ENCODE peak calls at places on chromosomes 1 and 21, in six cellular contexts. P, L, R, F, J and S are unnamed samples.

GRCh38 chr1:160797861-160798273 is 1.9 kb downstream of the LY9 start:
- DNase-seq in P (no peak), J (no peak), F (no peak), L (no peak), R (no peak), S (peak)

GRCh38 chr1:227889047-227889862 is 58.5 kb downstream of the WNT9A start:
- DNase-seq in J (no peak), F (no peak), L (no peak), P (peak), R (no peak), S (no peak)

GRCh38 chr1:15740833-15741182 is 1.5 kb upstream of the TMEM82 start:
- DNase-seq in F (no peak), P (no peak), R (no peak), J (no peak), L (no peak), S (no peak)

GRCh38 chr21:31374430-31374829 is 30.4 kb upstream of the TIAM1 start:
- DNase-seq in F (no peak), R (no peak), L (no peak), J (no peak), P (no peak), S (no peak)

GRCh38 chr1:47189844-47190562 is at the start of gene PDZK1IP1:
- DNase-seq in J (peak), L (no peak), R (peak), F (peak), P (peak), S (no peak)

GRCh38 chr1:201982082-201982922 is at the start of gene RNPEP:
- DNase-seq in J (peak), P (peak), F (no peak), L (peak), R (peak), S (peak)

GRCh38 chr1:230159580-230159979 is 92.5 kb downstream of the GALNT2 start:
- DNase-seq in J (no peak), L (no peak), F (no peak), P (no peak), R (no peak), S (no peak)

GRCh38 chr1:56506951-56507437 is 72.4 kb downstream of the PLPP3 start:
- DNase-seq in J (no peak), L (no peak), F (no peak), P (no peak), R (no peak), S (no peak)

GRCh38 chr1:49052102-49052501 is 275.4 kb upstream of the BEND5 start:
- DNase-seq in F (no peak), R (no peak), J (no peak), L (no peak), P (no peak), S (no peak)

GRCh38 chr1:60865146-60865545 is 217.2 kb upstream of the NFIA start:
- DNase-seq in F (no peak), R (no peak), P (no peak), L (no peak), J (no peak), S (no peak)

GRCh38 chr21:39616373-39616772 is 3.6 kb downstream of the B3GALT5 start:
- DNase-seq in L (no peak), J (no peak), P (no peak), F (no peak), R (no peak), S (no peak)

GRCh38 chr1:31487894-31488293 is 74.9 kb downstream of the SERINC2 start:
- DNase-seq in F (no peak), R (no peak), L (no peak), P (no peak), J (no peak), S (no peak)

GRCh38 chr1:166838766-166839599 is at the start of gene POGK:
- DNase-seq in F (peak), L (peak), R (peak), P (peak), J (peak), S (peak)

GRCh38 chr1:234724517-234725176 is 114.7 kb upstream of the IRF2BP2 start:
- DNase-seq in F (peak), P (peak), J (no peak), L (no peak), R (peak), S (peak)

GRCh38 chr1:65108025-65108692 is 39.8 kb upstream of the AK4 start:
- DNase-seq in F (no peak), R (no peak), J (no peak), L (no peak), P (no peak), S (no peak)

GRCh38 chr1:100921110-100921706 is 25.3 kb downstream of the SLC30A7 start:
- DNase-seq in J (peak), R (no peak), L (no peak), P (no peak), F (no peak), S (no peak)

GRCh38 chr1:83573776-83574175 is 425.2 kb downstream of the TTLL7 start:
- DNase-seq in F (no peak), J (no peak), R (no peak), L (no peak), P (no peak), S (no peak)

GRCh38 chr1:15459771-15460719 is 3.5 kb downstream of the CELA2A start:
- DNase-seq in R (no peak), P (no peak), F (no peak), L (no peak), J (no peak), S (no peak)

GRCh38 chr1:228081578-228082259 is 789 bp upstream of the ARF1 start:
- DNase-seq in R (no peak), F (no peak), L (no peak), P (peak), J (no peak), S (no peak)

GRCh38 chr1:160711528-160712311 is at the start of gene CD48:
- DNase-seq in L (no peak), R (no peak), J (no peak), P (no peak), F (no peak), S (peak)

GRCh38 chr1:88973520-88974137 is 18.8 kb downstream of the KYAT3 start:
- DNase-seq in F (no peak), R (no peak), L (no peak), J (peak), P (no peak), S (no peak)

GRCh38 chr1:4562321-4562720 is 92.1 kb upstream of the AJAP1 start:
- DNase-seq in P (no peak), R (no peak), F (no peak), L (no peak), J (no peak), S (no peak)

GRCh38 chr1:244794071-244794470 is 41.4 kb upstream of the COX20 start:
- DNase-seq in P (no peak), J (no peak), F (no peak), L (no peak), R (no peak), S (no peak)

GRCh38 chr1:85628791-85629531 is 48.4 kb downstream of the CCN1 start:
- DNase-seq in L (no peak), J (peak), F (no peak), R (peak), P (peak), S (no peak)

GRCh38 chr1:243731301-243731891 is 118.6 kb downstream of the AKT3 start:
- DNase-seq in R (no peak), L (no peak), J (peak), F (no peak), P (no peak), S (no peak)

GRCh38 chr1:207870279-207871031 is 40.5 kb downstream of the CD34 start:
- DNase-seq in F (no peak), J (no peak), R (no peak), L (no peak), P (no peak), S (no peak)

GRCh38 chr21:44941567-44941966 is 1.7 kb downstream of the SLX9 start:
- DNase-seq in J (no peak), P (no peak), L (no peak), F (no peak), R (no peak), S (no peak)

GRCh38 chr21:25986928-25987327 is 183.6 kb downstream of the APP start:
- DNase-seq in L (no peak), J (no peak), P (no peak), F (no peak), R (no peak), S (no peak)

GRCh38 chr1:18373882-18374493 is 106.7 kb upstream of the KLHDC7A start:
- DNase-seq in F (no peak), J (no peak), P (no peak), L (no peak), R (no peak), S (no peak)

GRCh38 chr1:17586172-17586963 is 46.9 kb downstream of the ARHGEF10L start:
- DNase-seq in R (no peak), P (no peak), L (no peak), J (peak), F (peak), S (no peak)

GRCh38 chr1:14968251-14968812 is 185.2 kb upstream of the TMEM51 start:
- DNase-seq in L (peak), P (no peak), J (peak), F (peak), R (peak), S (no peak)

GRCh38 chr1:169511339-169512028 is 25.7 kb upstream of the SLC19A2 start:
- DNase-seq in L (no peak), P (no peak), J (peak), F (no peak), R (no peak), S (no peak)

GRCh38 chr1:62038594-62039284 is 155.9 kb upstream of the L1TD1 start:
- DNase-seq in L (no peak), P (no peak), J (no peak), R (no peak), F (no peak), S (no peak)

GRCh38 chr1:8137406-8138244 is 111.5 kb upstream of the ERRFI1 start:
- DNase-seq in R (no peak), F (peak), L (no peak), J (peak), P (no peak), S (no peak)

DNA sequence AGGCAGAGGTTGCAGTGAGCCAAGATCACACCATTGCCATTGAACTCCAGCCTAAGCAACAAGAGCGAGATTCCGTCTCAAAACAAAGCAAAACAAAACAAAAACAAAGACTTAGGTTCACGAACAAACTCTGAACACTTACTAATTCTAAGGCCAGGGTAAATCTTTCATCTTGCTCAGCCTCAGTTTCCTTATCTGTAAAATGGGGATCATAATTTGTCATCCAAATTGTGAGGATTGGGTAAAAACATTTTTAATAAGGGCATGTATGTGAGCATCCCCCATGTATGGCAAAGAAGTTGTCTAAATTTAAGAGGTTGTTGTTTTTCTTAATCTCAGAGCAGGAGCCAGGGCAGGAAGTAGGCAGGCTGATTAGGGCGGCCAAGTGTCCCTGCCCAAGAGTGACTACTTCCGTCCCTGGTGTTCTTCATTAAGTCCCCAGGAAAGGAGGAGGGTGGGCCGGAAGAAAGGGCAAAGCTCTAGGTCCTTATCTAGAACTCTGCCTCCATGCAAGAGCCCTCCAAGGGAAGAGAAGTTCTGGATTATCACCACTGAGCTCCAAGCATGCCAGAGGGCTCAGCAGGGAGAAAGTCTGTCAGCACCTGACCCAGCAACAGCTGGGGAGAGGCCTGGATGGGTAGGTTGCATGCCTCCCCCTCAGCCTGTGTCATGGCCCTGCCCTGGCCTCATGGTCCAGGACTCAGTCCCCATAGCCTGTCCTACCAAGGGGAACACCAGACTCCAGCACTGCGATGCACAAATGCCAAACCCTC is 49.9 kb upstream of the CLIC4 start:
- DNase-seq in P (no peak), L (no peak), F (no peak), R (peak), J (no peak), S (no peak)
- H3K27ac ChIP-seq in P (peak), L (no peak), F (peak), R (peak), J (no peak), S (no peak)

GRCh38 chr21:42228709-42229220 is 9.8 kb downstream of the ABCG1 start:
- DNase-seq in F (no peak), L (no peak), P (no peak), R (no peak), J (no peak), S (no peak)

GRCh38 chr21:42231761-42232160 is 12.8 kb downstream of the ABCG1 start:
- DNase-seq in F (no peak), P (no peak), R (no peak), J (no peak), L (no peak), S (no peak)

GRCh38 chr21:42227909-42228708 is 9.2 kb downstream of the ABCG1 start:
- DNase-seq in L (peak), P (peak), J (peak), R (peak), F (peak), S (peak)

GRCh38 chr21:42230636-42231035 is 11.7 kb downstream of the ABCG1 start:
- DNase-seq in L (no peak), F (no peak), R (no peak), P (no peak), J (no peak), S (no peak)

GRCh38 chr21:42229676-42230075 is 10.7 kb downstream of the ABCG1 start:
- DNase-seq in L (no peak), F (no peak), R (no peak), J (no peak), P (no peak), S (no peak)
- H3K27ac ChIP-seq in L (no peak), F (no peak), R (no peak), J (no peak), P (no peak), S (no peak)

GRCh38 chr1:1406821-1407100 is 332 bp downstream of the MRPL20 start:
- DNase-seq in P (no peak), J (no peak), F (no peak), R (no peak), L (no peak), S (no peak)

GRCh38 chr1:1407101-1407956 is at the start of gene MRPL20:
- DNase-seq in P (peak), F (peak), J (peak), L (peak), R (peak), S (peak)

GRCh38 chr1:1407957-1408318 is 845 bp upstream of the MRPL20 start:
- DNase-seq in F (no peak), J (no peak), R (no peak), P (peak), L (no peak), S (no peak)

GRCh38 chr1:1415751-1416150 is 5.3 kb downstream of the ANKRD65 start:
- DNase-seq in L (no peak), P (peak), R (no peak), J (no peak), F (no peak), S (no peak)

DNA sequence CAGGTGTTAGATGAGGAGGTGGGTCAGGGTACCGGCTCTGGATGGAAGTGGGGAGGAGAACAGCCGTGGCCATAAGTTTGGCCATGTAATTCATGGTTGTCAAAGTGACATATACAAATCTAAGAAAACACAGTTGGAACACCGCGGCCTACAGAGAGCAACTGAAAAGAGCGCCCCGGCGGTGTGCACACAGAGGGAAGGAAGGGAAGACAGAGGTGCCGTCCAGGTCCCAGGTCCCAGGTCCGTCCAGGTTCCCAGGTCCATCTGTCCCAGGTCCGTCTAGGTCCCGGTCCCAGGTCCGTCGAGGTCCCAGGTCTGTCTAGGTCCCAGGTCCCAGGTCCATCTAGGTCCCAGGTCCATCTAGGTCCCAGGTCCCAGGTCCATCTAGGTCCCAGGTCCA is 4.5 kb upstream of the MRPL20 start:
- DNase-seq in L (no peak), R (no peak), P (peak), F (no peak), J (no peak), S (no peak)
- H3K27ac ChIP-seq in L (no peak), R (no peak), P (no peak), F (no peak), J (no peak), S (no peak)

GRCh38 chr1:13797397-13797796 is 97.4 kb downstream of the PRDM2 start:
- DNase-seq in R (no peak), L (no peak), F (no peak), P (no peak), J (no peak), S (no peak)

GRCh38 chr1:13793088-13793730 is 93.2 kb downstream of the PRDM2 start:
- DNase-seq in L (no peak), P (peak), J (no peak), R (no peak), F (no peak), S (no peak)

GRCh38 chr1:13798120-13798519 is 98.1 kb downstream of the PRDM2 start:
- DNase-seq in L (no peak), R (no peak), P (no peak), F (no peak), J (no peak), S (no peak)

GRCh38 chr1:13792429-13792828 is 92.4 kb downstream of the PRDM2 start:
- DNase-seq in J (peak), L (no peak), F (no peak), P (no peak), R (no peak), S (no peak)

GRCh38 chr1:13794231-13795187 is 94.5 kb downstream of the PRDM2 start:
- DNase-seq in F (no peak), R (no peak), P (no peak), J (no peak), L (no peak), S (no peak)
- H3K27ac ChIP-seq in F (peak), R (no peak), P (no peak), J (no peak), L (peak), S (no peak)

DNA sequence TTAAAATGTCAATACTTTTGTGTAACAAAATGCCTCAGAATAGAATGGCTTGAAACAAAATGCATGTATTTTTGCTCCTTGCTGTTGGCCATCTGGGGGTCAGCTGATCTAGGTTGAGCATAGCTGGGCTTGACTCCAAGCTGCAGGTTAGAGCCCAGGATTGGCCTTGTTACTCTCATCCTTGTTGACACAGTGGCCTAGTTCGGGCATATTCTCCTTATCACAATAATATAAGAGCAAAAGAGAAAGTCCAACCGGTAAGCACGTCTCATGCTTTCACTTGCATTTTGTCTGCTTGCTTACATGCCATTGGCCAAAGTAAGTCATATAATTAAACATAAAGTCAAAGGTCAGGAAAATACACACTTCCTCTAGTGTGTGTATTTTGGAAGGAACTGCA is 456.2 kb downstream of the KCNT2 start:
- DNase-seq in F (no peak), L (no peak), P (no peak), J (no peak), R (no peak), S (no peak)
- H3K27ac ChIP-seq in F (no peak), L (no peak), P (no peak), J (no peak), R (no peak), S (no peak)

GRCh38 chr1:240350910-240351331 is 259.2 kb downstream of the FMN2 start:
- DNase-seq in P (no peak), R (no peak), L (no peak), F (no peak), J (peak), S (no peak)
- H3K27ac ChIP-seq in P (no peak), R (no peak), L (no peak), F (no peak), J (no peak), S (no peak)

GRCh38 chr1:94039871-94040569 is 80.9 kb downstream of the ABCA4 start:
- DNase-seq in R (no peak), P (no peak), J (no peak), L (no peak), F (no peak), S (no peak)
- H3K27ac ChIP-seq in R (peak), P (no peak), J (no peak), L (no peak), F (no peak), S (no peak)

DNA sequence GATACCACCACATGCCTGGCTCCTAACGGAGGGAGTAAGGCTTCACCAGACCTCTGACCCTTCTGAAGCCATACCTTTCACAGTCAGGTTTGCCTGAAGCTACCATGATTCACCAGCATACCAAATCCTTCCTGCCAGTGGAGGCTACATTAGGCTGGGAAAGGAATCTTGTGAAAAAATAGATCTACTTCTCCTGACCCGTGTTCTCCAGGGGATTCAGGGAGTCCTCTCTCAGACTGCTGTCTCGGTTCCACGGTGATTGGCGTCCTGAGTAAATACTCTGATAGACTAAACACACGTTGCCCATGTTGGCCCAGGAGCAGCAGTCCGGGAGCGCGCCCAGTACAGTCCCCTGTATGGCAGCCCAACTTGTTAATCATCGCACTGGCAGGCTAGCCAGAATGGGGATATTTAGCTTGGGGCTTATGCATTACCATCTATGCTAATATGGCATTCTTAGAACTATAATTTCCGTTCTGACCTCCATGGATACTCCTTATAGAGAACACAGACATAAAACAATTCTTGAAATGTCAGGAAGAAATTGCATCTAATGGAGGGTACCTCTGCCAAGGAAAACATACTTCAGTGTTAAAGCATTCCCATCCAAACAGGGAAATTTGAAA is 173.2 kb downstream of the ROR1 start:
- DNase-seq in F (peak), J (no peak), P (no peak), L (no peak), R (peak), S (no peak)
- H3K27ac ChIP-seq in F (peak), J (no peak), P (no peak), L (no peak), R (no peak), S (no peak)

DNA sequence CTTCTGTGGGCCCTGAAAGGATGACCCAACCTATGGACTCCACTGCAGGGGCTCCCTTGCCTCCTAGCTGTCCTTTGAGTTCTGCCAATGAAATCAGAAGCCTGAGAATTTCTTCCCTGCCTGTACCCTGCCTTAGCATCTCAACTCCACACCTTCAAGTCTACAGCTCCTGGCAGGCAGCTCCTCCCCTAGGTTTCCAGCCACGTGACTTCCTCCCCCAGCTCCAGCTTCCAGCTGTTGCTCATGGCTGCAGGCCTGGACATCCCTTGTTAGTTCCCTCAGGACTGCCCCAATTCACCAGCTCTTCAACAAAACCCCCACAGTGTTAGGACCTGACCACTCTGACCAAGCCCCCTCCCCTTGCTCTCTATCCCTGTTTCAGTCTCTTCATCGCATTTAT is 2.4 kb downstream of the RCAN1 start:
- DNase-seq in F (no peak), R (no peak), P (no peak), J (no peak), L (no peak), S (no peak)
- H3K27ac ChIP-seq in F (no peak), R (no peak), P (no peak), J (no peak), L (peak), S (no peak)